ENCODE peak calls at places on chromosomes 11 and 22, in four cellular contexts. S is A549, F is K562, H is tibial nerve. B is an unnamed sample.

GRCh38 chr11:41522899-41523672 is 63.6 kb upstream of the LRRC4C start:
- DNase-seq in S (no peak), F (no peak), H (no peak), B (no peak)

GRCh38 chr11:58524232-58525036 is 16.5 kb upstream of the OR5B21 start:
- DNase-seq in S (peak), F (peak), H (peak), B (peak)

GRCh38 chr11:57197762-57198161 is 16.0 kb downstream of the LRRC55 start:
- DNase-seq in S (no peak), F (no peak), H (no peak), B (no peak)

GRCh38 chr22:31173386-31174145 is 13.6 kb downstream of the RNF185 start:
- DNase-seq in S (peak), F (no peak), H (no peak), B (no peak)

GRCh38 chr11:110479070-110479444 is 49.3 kb downstream of the FDX1 start:
- DNase-seq in S (no peak), F (no peak), H (no peak), B (no peak)

GRCh38 chr11:125101596-125101995 is 9.8 kb downstream of the TMEM218 start:
- DNase-seq in S (no peak), F (no peak), H (no peak), B (no peak)

GRCh38 chr11:17822021-17822781 is 87.6 kb downstream of the KCNC1 start:
- DNase-seq in S (no peak), F (no peak), H (no peak), B (no peak)

GRCh38 chr11:77400775-77401469 is 73.0 kb downstream of the PAK1 start:
- DNase-seq in S (no peak), F (no peak), H (no peak), B (no peak)

GRCh38 chr22:50136431-50137047 is 34.0 kb upstream of the PANX2 start:
- DNase-seq in S (no peak), F (no peak), H (no peak), B (no peak)

GRCh38 chr22:39426380-39427043 is 26.9 kb downstream of the TAB1 start:
- DNase-seq in S (no peak), F (no peak), H (no peak), B (no peak)

GRCh38 chr11:27757953-27758352 is 57.7 kb upstream of the BDNF start:
- DNase-seq in S (no peak), F (no peak), H (no peak), B (no peak)

GRCh38 chr11:3823303-3823702 is 14.9 kb downstream of the PGAP2 start:
- DNase-seq in S (no peak), F (no peak), H (no peak), B (no peak)

GRCh38 chr22:23689414-23689813 is 1.4 kb upstream of the RGL4 start:
- DNase-seq in S (no peak), F (no peak), H (no peak), B (peak)

GRCh38 chr22:42688241-42688913 is 32.3 kb downstream of the A4GALT start:
- DNase-seq in S (peak), F (peak), H (peak), B (peak)

GRCh38 chr11:17076517-17077239 is 789 bp downstream of the RPS13 start:
- DNase-seq in S (no peak), F (no peak), H (no peak), B (no peak)

GRCh38 chr11:34560511-34560910 is 46.9 kb upstream of the ELF5 start:
- DNase-seq in S (no peak), F (no peak), H (no peak), B (no peak)

GRCh38 chr11:26996056-26996455 is 2.1 kb downstream of the FIBIN start:
- DNase-seq in S (no peak), F (no peak), H (no peak), B (no peak)

GRCh38 chr11:61392991-61393595 is 706 bp downstream of the TMEM216 start:
- DNase-seq in S (peak), F (no peak), H (no peak), B (no peak)

GRCh38 chr11:134734894-134735293 is 322.9 kb upstream of the B3GAT1 start:
- DNase-seq in S (no peak), F (no peak), H (no peak), B (no peak)

GRCh38 chr22:38657248-38657909 is 941 bp downstream of the CBY1 start:
- DNase-seq in S (peak), F (no peak), H (no peak), B (no peak)

GRCh38 chr22:50206599-50206998 is 5.8 kb downstream of the SELENOO start:
- DNase-seq in S (no peak), F (peak), H (no peak), B (no peak)

GRCh38 chr22:24592846-24593809 is at the start of gene LRRC75B:
- DNase-seq in S (peak), F (peak), H (peak), B (peak)

GRCh38 chr11:16685914-16686313 is 52.5 kb upstream of the C11orf58 start:
- DNase-seq in S (no peak), F (no peak), H (no peak), B (no peak)

GRCh38 chr11:10728779-10729472 is 22.1 kb upstream of the CTR9 start:
- DNase-seq in S (no peak), F (no peak), H (no peak), B (no peak)

GRCh38 chr11:129639300-129639699 is 176.3 kb upstream of the TMEM45B start:
- DNase-seq in S (peak), F (no peak), H (no peak), B (no peak)

GRCh38 chr11:34633990-34634725 is 13.3 kb downstream of the EHF start:
- DNase-seq in S (no peak), F (no peak), H (peak), B (no peak)

GRCh38 chr11:111185259-111185658 is 60.3 kb upstream of the POU2AF2 start:
- DNase-seq in S (no peak), F (no peak), H (no peak), B (no peak)

GRCh38 chr22:27634043-27634442 is 167.5 kb downstream of the MN1 start:
- DNase-seq in S (no peak), F (no peak), H (no peak), B (no peak)

GRCh38 chr11:34252651-34253050 is 105.2 kb downstream of the ABTB2 start:
- DNase-seq in S (no peak), F (no peak), H (no peak), B (no peak)

GRCh38 chr22:17891427-17892167 is 117.3 kb upstream of the BID start:
- DNase-seq in S (peak), F (peak), H (no peak), B (no peak)

GRCh38 chr22:43384863-43385262 is 27.0 kb upstream of the MPPED1 start:
- DNase-seq in S (no peak), F (no peak), H (no peak), B (no peak)

GRCh38 chr11:65426839-65427690 is 4.5 kb downstream of the NEAT1 start:
- DNase-seq in S (no peak), F (no peak), H (peak), B (peak)

GRCh38 chr11:35289821-35290220 is 129.5 kb downstream of the SLC1A2 start:
- DNase-seq in S (no peak), F (no peak), H (no peak), B (no peak)

GRCh38 chr11:128244896-128245295 is 342.5 kb downstream of the ETS1 start:
- DNase-seq in S (no peak), F (no peak), H (no peak), B (no peak)

GRCh38 chr11:102494216-102494615 is 36.3 kb downstream of the MMP7 start:
- DNase-seq in S (peak), F (no peak), H (no peak), B (peak)

GRCh38 chr11:131511794-131512193 is 141.4 kb downstream of the NTM start:
- DNase-seq in S (no peak), F (peak), H (peak), B (peak)

GRCh38 chr11:74672332-74672955 is 58.8 kb downstream of the CHRDL2 start:
- DNase-seq in S (no peak), F (peak), H (no peak), B (no peak)
- TF ChIP-seq CTCF in S (no peak), F (no peak), H (no peak), B (no peak)

DNA sequence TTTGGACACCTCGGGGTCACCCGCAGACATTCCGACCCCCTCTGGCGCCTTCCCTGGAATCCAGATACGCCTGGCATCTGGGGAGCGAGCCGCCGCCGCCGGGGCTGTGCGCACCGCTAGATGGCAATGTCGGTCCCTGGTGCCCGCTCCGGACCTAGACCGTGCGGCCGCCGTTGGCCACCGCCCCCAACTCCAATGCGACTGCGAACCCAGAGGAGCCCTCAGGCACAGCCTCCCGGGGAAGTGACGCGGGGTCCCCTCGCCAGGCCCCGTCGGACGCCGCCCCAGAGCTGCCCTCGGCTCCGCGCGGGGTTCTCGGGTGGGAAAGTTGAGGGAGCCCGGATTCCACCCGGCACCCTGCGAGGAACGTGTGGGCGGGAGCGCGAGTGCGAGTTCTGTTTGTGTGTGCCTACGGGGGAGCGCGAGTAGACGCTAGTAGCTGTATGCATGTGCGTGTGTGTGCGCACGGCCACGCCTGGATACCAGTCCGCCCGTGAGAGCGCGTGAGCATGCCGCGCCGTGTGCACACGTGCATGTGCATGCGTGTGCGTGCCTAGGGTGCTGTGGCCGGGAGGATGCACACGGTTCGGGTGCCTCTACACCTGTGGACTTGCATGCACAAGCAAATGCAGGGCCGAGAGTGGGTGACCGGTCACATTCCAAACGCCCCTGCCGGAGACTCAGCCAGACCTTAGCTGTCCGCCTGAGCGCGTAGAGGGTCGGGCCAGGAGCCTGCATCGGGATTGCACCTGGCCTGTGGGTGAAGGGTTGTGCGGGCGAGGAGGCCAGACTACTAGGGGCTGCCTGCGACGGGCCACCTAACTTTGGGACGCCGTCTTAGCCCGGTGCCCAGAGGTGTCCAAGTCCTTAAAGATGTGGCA is 1.9 kb downstream of the CHRM4 start:
- DNase-seq in S (peak), F (peak), H (peak), B (peak)
- TF ChIP-seq EP300 in S (no peak), F (no peak), H (no peak), B (no peak)

GRCh38 chr11:6607190-6607635 is 3.6 kb downstream of the ILK start:
- DNase-seq in S (no peak), F (no peak), H (no peak), B (no peak)

GRCh38 chr11:6604081-6604626 is 580 bp downstream of the ILK start:
- DNase-seq in S (peak), F (peak), H (peak), B (peak)

GRCh38 chr11:6608011-6608410 is 4.0 kb downstream of the TAF10 start:
- DNase-seq in S (no peak), F (no peak), H (no peak), B (no peak)

GRCh38 chr11:6608726-6609501 is 3.1 kb downstream of the TAF10 start:
- DNase-seq in S (no peak), F (no peak), H (no peak), B (no peak)

DNA sequence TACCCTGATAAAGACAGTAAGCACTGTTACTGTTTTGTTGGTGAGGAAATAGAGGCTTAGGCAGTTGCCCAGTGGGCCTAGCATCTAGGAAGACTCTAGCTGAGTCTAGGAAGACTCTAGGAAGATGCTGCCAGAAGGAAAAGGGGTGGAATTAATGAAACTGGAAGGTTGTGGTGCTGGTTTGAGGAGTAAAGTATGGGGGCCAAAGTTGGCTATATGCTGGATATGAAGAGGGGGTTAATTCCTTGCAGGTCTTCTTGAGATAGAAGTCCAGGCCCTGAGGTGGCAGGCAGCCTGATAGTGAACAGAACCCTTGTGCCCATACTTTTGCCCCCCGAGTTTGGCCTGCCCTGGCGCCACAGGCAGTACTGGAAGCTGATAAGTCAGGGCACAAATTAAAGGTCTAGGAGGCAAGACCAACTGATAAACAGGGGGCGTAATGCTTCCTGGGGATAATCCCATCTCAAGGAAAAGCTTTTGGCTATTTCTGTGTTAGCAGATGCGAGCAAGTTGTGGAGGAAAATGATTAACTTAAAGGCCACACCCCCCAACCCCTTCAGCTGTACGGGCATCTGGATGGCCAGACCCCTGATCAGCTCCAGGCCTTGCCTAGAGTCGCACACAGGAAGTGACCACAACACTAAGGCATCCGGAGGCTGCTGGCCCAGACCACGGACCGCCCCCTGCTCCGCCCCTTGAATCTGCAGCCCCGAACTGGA is 3.1 kb downstream of the ILK start:
- DNase-seq in S (peak), F (peak), H (peak), B (peak)
- TF ChIP-seq CTCF in S (no peak), F (no peak), H (peak), B (no peak)

GRCh38 chr11:79255965-79256364 is 184.9 kb downstream of the TENM4 start:
- DNase-seq in S (no peak), F (no peak), H (no peak), B (no peak)

GRCh38 chr11:79262221-79262620 is 178.6 kb downstream of the TENM4 start:
- DNase-seq in S (no peak), F (no peak), H (no peak), B (no peak)

GRCh38 chr11:79263001-79263400 is 177.8 kb downstream of the TENM4 start:
- DNase-seq in S (no peak), F (no peak), H (no peak), B (peak)

GRCh38 chr11:79258606-79259005 is 182.2 kb downstream of the TENM4 start:
- DNase-seq in S (no peak), F (no peak), H (no peak), B (no peak)

GRCh38 chr11:79259800-79260199 is 181.0 kb downstream of the TENM4 start:
- DNase-seq in S (peak), F (no peak), H (no peak), B (no peak)
- TF ChIP-seq EP300 in S (no peak), F (no peak), H (no peak), B (no peak)

GRCh38 chr11:119728651-119729580 is at the start of gene NECTIN1:
- DNase-seq in S (peak), F (peak), H (peak), B (peak)

GRCh38 chr11:119726150-119726553 is 2.8 kb downstream of the NECTIN1 start:
- DNase-seq in S (no peak), F (no peak), H (no peak), B (no peak)

GRCh38 chr11:119726585-119727522 is 2.1 kb downstream of the NECTIN1 start:
- DNase-seq in S (no peak), F (no peak), H (no peak), B (no peak)

GRCh38 chr11:119728226-119728626 is 774 bp downstream of the NECTIN1 start:
- DNase-seq in S (peak), F (no peak), H (no peak), B (no peak)

GRCh38 chr11:119727523-119728081 is 1.4 kb downstream of the NECTIN1 start:
- DNase-seq in S (peak), F (peak), H (no peak), B (peak)
- TF ChIP-seq CTCF in S (peak), F (no peak), H (peak), B (no peak)

DNA sequence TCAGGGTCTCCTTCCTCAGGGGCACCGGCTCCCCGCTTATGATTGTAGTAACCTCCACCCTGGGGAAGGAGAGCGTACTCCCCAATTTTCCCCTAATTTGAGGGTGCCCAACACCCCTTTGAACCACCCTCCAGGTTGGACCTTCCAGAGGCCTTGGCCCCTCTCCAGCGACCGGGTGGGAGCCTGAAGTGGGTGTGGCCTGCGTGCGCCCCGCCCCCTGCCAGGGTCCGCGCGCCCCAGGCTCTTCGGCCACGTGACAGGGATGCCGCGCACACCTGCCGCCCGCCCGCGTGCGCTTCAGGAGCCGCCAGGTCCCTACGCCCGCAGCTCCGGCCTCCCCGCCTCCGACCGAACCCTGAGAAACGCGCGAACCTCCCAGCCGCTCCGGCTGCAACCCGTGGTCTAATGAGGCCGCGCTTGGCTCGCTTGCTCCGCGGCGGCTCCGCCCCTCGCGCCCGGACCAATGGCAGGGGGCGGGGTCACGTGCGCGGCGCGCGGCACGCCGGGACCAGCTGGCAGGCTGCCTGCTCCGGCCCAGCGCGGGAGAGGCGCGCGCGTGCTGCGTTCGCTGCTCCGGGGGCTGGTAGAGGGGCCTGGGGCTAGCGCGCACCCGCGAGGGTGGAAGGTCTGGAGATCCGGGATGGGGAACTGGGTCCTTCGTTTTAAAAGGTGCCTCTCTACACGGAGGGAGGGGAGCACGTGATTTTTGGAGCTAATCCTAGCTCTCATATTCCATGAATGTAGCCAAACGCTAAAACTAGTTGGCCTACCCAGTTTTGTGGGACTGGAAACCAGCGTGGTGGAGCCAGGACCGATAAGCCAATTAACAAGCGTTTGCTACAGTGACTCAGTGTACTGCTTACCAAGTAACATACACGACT is at the start of gene FOXRED2:
- DNase-seq in S (peak), F (peak), H (peak), B (peak)
- TF ChIP-seq EP300 in S (no peak), F (no peak), H (peak), B (no peak)

GRCh38 chr11:105137286-105137685 is 2.3 kb downstream of the CARD18 start:
- DNase-seq in S (no peak), F (no peak), H (no peak), B (no peak)
- TF ChIP-seq CTCF in S (no peak), F (no peak), H (no peak), B (no peak)

DNA sequence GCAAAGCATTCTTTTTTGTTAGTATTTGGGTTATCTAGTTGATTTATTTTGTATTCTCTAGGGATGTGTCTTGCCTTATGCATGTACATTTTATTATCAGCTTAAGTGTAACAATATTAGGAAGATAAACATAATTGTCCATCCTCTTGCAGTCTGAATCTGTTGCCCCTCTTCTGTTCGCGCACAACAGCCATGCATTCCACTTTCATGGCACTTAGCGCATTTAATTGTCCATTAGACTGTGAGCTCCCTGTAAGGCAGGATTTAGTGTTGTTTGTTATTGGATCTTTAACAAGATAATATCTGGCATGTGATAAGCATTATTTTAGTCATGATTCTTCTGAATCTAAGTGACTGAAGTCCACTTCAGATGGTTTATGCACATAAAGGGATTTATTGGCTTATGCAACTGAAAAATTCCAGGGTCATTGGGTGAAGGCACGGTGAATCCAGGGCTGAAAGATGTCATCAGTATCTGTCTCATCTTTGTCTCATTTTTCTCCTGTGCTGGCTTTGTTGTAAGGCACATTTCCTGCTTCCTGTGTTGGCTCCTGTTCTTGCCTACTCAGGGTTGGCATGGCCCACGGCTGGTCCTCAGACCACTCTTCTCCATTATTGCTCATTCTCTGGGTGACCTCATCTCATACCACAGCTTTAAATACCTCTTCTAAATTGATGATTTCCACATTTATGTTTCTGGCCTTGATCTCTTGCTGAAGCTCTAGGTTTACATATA is 37.5 kb downstream of the ATXN10 start:
- DNase-seq in S (peak), F (no peak), H (no peak), B (no peak)
- TF ChIP-seq EP300 in S (peak), F (no peak), H (no peak), B (no peak)

GRCh38 chr11:108472681-108473080 is 5.4 kb upstream of the C11orf65 start:
- DNase-seq in S (no peak), F (no peak), H (no peak), B (no peak)
- TF ChIP-seq CTCF in S (no peak), F (no peak), H (no peak), B (no peak)

B was measured in stomach.